ENCODE peak calls at places on chromosome 2, in four cellular contexts. B is SJSA1, H is aorta, F is colonic mucosa. U is an unnamed sample.

GRCh38 chr2:74457129-74457548 is 1.1 kb upstream of the WBP1 start:
- DNase-seq in B (no peak), H (no peak), F (peak; percentile 42), U (no peak)

GRCh38 chr2:149033716-149034115 is 4.8 kb upstream of the LYPD6B start:
- DNase-seq in B (no peak), H (no peak), F (peak; percentile 53), U (no peak)

GRCh38 chr2:201205516-201205850 is 22.5 kb downstream of the CASP10 start:
- DNase-seq in B (no peak), H (no peak), F (no peak), U (no peak)

GRCh38 chr2:109382236-109382930 is 231.4 kb downstream of the SEPTIN10 start:
- DNase-seq in B (no peak), H (no peak), F (no peak), U (no peak)

GRCh38 chr2:118913805-118914645 is 28.0 kb upstream of the MARCO start:
- DNase-seq in B (no peak), H (no peak), F (no peak), U (no peak)

GRCh38 chr2:202141319-202141947 is 68.4 kb downstream of the KIAA2012 start:
- DNase-seq in B (no peak), H (no peak), F (no peak), U (no peak)

GRCh38 chr2:73984922-73985317 is 210 bp downstream of the TET3 start:
- DNase-seq in B (no peak), H (peak; percentile 73), F (peak; percentile 81), U (peak; percentile 72)

GRCh38 chr2:30664761-30665358 is 142.4 kb downstream of the CAPN13 start:
- DNase-seq in B (peak; percentile 96), H (peak; percentile 60), F (no peak), U (no peak)

GRCh38 chr2:222408684-222409083 is 15.7 kb upstream of the SGPP2 start:
- DNase-seq in B (no peak), H (no peak), F (no peak), U (no peak)

GRCh38 chr2:43024515-43024962 is 201.9 kb downstream of the ZFP36L2 start:
- DNase-seq in B (peak; percentile 83), H (peak; percentile 76), F (peak; percentile 83), U (peak; percentile 65)

GRCh38 chr2:99297990-99298389 is 3.0 kb downstream of the LYG1 start:
- DNase-seq in B (no peak), H (no peak), F (no peak), U (no peak)

GRCh38 chr2:241767464-241768250 is 9.0 kb upstream of the GAL3ST2 start:
- DNase-seq in B (no peak), H (no peak), F (no peak), U (no peak)

DNA sequence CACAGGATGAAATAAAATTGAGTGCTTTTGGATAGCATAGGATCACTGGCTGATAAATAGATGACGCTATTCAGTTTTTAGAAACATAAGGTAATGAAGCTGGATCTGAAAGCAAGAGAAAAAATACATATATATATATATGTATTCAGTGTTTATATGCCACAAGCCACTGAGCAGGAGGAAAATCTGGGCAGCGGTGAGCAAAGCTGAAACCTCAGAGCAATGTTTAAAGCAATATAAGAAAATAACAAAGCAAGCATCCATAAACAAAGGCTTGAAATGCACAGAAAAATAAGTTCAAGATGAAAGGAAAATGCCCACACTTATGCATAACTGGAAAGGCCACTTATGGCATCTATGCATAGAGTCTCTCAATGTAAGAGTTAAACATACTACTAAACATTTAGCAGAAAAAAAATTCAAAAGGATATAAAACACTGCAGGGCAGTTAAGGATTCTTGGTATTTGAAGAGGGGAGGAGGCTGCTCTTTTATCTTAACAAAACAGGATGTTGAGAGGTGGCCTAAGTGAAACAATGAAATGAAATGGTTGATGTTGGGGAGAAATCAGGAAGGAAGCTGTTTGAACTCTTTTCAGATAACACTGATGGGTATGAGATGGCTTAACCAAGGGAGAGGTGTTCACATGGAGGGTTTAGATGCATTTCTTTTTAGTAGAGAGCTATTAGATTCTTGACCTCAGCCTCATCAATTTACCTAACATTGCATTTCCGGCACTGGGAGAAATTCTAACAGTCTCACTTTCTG is 129.1 kb downstream of the ARHGAP15 start:
- DNase-seq in B (no peak), H (no peak), F (no peak), U (peak; percentile 41)
- H3K4me1 ChIP-seq in B (no peaks in the 10 kb centered on the region), H (peaks cover 2% of the 10 kb centered on the region), F (no peaks in the 10 kb centered on the region), U (no peaks in the 10 kb centered on the region)

DNA sequence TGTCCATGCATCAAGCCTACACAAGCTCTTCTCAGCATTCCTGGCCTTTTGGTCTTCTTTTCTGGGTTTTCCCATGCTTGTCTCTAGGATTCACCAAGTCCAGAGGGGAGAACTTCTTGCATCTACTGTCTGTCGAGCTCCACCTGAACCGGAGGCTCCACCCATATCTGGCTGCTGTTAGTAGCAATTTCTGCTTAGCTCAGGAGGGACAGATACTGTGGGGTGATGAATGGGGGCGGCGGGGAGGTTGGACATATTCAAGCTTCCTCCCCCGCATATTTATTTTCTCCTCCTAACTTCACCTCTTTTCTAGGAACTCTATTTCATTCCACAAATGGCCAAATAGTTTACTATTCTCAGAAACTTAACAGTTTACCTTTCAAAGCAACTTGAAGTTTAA is 163.5 kb downstream of the PTH2R start:
- DNase-seq in B (no peak), H (no peak), F (no peak), U (no peak)
- H3K4me3 ChIP-seq in B (no peak overlapping the region), H (no peak overlapping the region), F (no peak overlapping the region), U (no peak overlapping the region)

GRCh38 chr2:45675130-45675812 is 23.8 kb downstream of the PRKCE start:
- DNase-seq in B (no peak), H (no peak), F (peak; percentile 79), U (peak; percentile 90)
- H3K27ac ChIP-seq in B (no peak overlapping the region), H (no peak overlapping the region), F (peak overlapping the region; percentile 76), U (peak overlapping the region; percentile 80)

GRCh38 chr2:180692322-180692721 is 288.1 kb upstream of the UBE2E3 start:
- DNase-seq in B (no peak), H (no peak), F (no peak), U (no peak)

GRCh38 chr2:180694445-180695421 is 285.7 kb upstream of the UBE2E3 start:
- DNase-seq in B (no peak), H (no peak), F (no peak), U (no peak)

GRCh38 chr2:180696005-180696404 is 284.4 kb upstream of the UBE2E3 start:
- DNase-seq in B (no peak), H (no peak), F (no peak), U (no peak)

GRCh38 chr2:180698668-180699067 is 281.7 kb upstream of the UBE2E3 start:
- DNase-seq in B (no peak), H (no peak), F (no peak), U (no peak)

GRCh38 chr2:180695570-180695969 is 284.8 kb upstream of the UBE2E3 start:
- DNase-seq in B (no peak), H (no peak), F (no peak), U (no peak)
- H3K4me1 ChIP-seq in B (no peaks in the 10 kb centered on the region), H (no peaks in the 10 kb centered on the region), F (no peaks in the 10 kb centered on the region), U (no peaks in the 10 kb centered on the region)

GRCh38 chr2:169772651-169773050 is 26.0 kb upstream of the SSB start:
- DNase-seq in B (no peak), H (no peak), F (no peak), U (no peak)
- H3K4me3 ChIP-seq in B (no peak overlapping the region), H (no peak overlapping the region), F (no peak overlapping the region), U (no peak overlapping the region)

DNA sequence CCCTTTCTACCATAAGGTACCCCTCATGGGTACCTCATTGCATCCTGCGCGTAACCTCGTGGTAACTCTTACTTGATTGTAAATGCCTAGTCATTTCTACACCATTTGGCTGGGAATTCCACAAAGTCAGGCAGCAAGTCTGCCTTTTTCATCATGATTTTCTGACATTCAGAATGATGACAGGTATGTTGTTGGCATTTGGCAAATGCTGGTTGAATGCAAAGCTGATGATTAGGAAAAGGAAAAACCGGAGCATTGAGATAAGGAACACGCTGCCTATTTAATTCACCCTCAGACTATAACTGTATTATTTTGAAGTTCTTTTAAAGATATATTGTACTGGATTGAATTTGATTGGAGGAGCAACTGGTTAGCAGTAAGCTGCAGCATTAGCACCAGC is 520.3 kb downstream of the LRP1B start:
- DNase-seq in B (no peak), H (no peak), F (no peak), U (no peak)
- H3K27ac ChIP-seq in B (no peak overlapping the region), H (no peak overlapping the region), F (no peak overlapping the region), U (no peak overlapping the region)